ENCODE peak calls at places on chromosomes 2 and 18, in ten cellular contexts. C is transverse colon, E is cardiac muscle cell, H is lower lobe of right lung, X is brain microvascular endothelial cell, B is IMR-90, V is A673, I is ovary, Q is esophagus squamous epithelium, L is heart left ventricle. M is an unnamed sample.

GRCh38 chr18:49510393-49511115 is 23.5 kb upstream of the C18orf32 start:
- DNase-seq in C (peak; percentile 45), L (peak; percentile 31), X (peak; percentile 43), E (peak; percentile 70), H (no peak), B (peak; percentile 40), I (peak; percentile 13), Q (no peak), V (peak; percentile 74), M (no peak)

GRCh38 chr2:191105082-191105481 is 45.7 kb downstream of the STAT4 start:
- DNase-seq in V (no peak), C (no peak), I (no peak), H (no peak), E (peak; percentile 15), B (peak; percentile 33), L (no peak), Q (no peak), X (peak; percentile 38), M (no peak)

GRCh38 chr18:487371-487770 is 13.1 kb downstream of the COLEC12 start:
- DNase-seq in I (no peak), C (no peak), H (no peak), Q (no peak), V (no peak), X (no peak), B (peak; percentile 46), E (peak; percentile 64), L (no peak), M (no peak)

GRCh38 chr2:147996828-147997227 is 23.7 kb downstream of the ORC4 start:
- DNase-seq in B (no peak), E (no peak), X (no peak), H (no peak), L (no peak), Q (no peak), V (no peak), C (no peak), I (no peak), M (no peak)

GRCh38 chr18:9943311-9943710 is 29.5 kb downstream of the VAPA start:
- DNase-seq in V (no peak), X (no peak), I (no peak), E (no peak), H (no peak), B (no peak), C (no peak), Q (no peak), L (no peak), M (no peak)

GRCh38 chr2:127193164-127193947 is 26.7 kb downstream of the CYP27C1 start:
- DNase-seq in I (no peak), B (peak; percentile 25), C (no peak), L (no peak), Q (no peak), X (no peak), H (no peak), E (peak; percentile 21), V (no peak), M (no peak)

GRCh38 chr2:189585357-189585756 is 4.8 kb upstream of the SLC40A1 start:
- DNase-seq in H (no peak), B (no peak), X (no peak), I (no peak), V (no peak), C (no peak), L (no peak), E (no peak), Q (no peak), M (no peak)

GRCh38 chr18:62894681-62895390 is 179.5 kb downstream of the PHLPP1 start:
- DNase-seq in B (peak; percentile 26), C (no peak), E (no peak), V (no peak), L (no peak), I (no peak), X (no peak), H (no peak), Q (no peak), M (no peak)

GRCh38 chr18:51339866-51340265 is 142.4 kb upstream of the MEX3C start:
- DNase-seq in X (peak; percentile 52), C (no peak), Q (no peak), B (no peak), L (no peak), E (peak; percentile 58), V (no peak), H (no peak), I (no peak), M (no peak)

GRCh38 chr2:216696321-216696720 is 972 bp upstream of the IGFBP5 start:
- DNase-seq in L (no peak), B (no peak), V (no peak), C (no peak), E (no peak), X (no peak), I (no peak), H (no peak), Q (no peak), M (no peak)

GRCh38 chr2:223930002-223930976 is 14.8 kb downstream of the WDFY1 start:
- DNase-seq in L (peak; percentile 78), I (no peak), E (no peak), H (peak; percentile 62), V (no peak), B (peak; percentile 76), C (peak; percentile 33), Q (no peak), X (peak; percentile 80), M (no peak)

GRCh38 chr2:23427976-23428375 is 43.0 kb downstream of the KLHL29 start:
- DNase-seq in Q (no peak), C (no peak), I (no peak), E (no peak), V (no peak), B (no peak), L (no peak), X (no peak), H (no peak), M (no peak)

GRCh38 chr18:70419526-70419925 is 130.7 kb downstream of the SOCS6 start:
- DNase-seq in V (no peak), I (no peak), B (peak; percentile 77), C (no peak), L (no peak), X (peak; percentile 65), Q (no peak), H (no peak), E (peak; percentile 88), M (no peak)

GRCh38 chr2:236177967-236178909 is 10.1 kb upstream of the GBX2 start:
- DNase-seq in I (peak; percentile 33), L (no peak), X (peak; percentile 49), Q (no peak), C (peak; percentile 58), B (peak; percentile 30), H (no peak), E (peak; percentile 74), V (peak; percentile 87), M (no peak)

GRCh38 chr2:217090024-217090473 is 230.2 kb upstream of the TNP1 start:
- DNase-seq in H (no peak), L (no peak), V (peak; percentile 58), B (peak; percentile 28), C (no peak), E (peak; percentile 51), I (no peak), Q (no peak), X (no peak), M (no peak)

GRCh38 chr2:95359035-95359434 is 43.5 kb upstream of the FAHD2A start:
- DNase-seq in V (peak; percentile 21), H (no peak), E (peak; percentile 66), X (peak; percentile 58), L (no peak), C (no peak), B (peak; percentile 73), I (no peak), Q (no peak), M (no peak)

GRCh38 chr18:22558945-22559385 is 141.2 kb upstream of the CTAGE1 start:
- DNase-seq in I (peak; percentile 74), V (no peak), B (peak; percentile 72), H (peak; percentile 62), L (peak; percentile 79), X (peak; percentile 93), E (peak; percentile 86), C (peak; percentile 47), Q (no peak), M (peak; percentile 49)

GRCh38 chr18:5543036-5543671 is 643 bp downstream of the EPB41L3 start:
- DNase-seq in I (peak; percentile 20), B (no peak), V (no peak), C (no peak), L (no peak), Q (no peak), E (no peak), X (no peak), H (no peak), M (no peak)

GRCh38 chr2:73215254-73215653 is 1.2 kb downstream of the SMYD5 start:
- DNase-seq in B (no peak), C (no peak), E (no peak), L (no peak), X (no peak), Q (no peak), V (no peak), H (no peak), I (no peak), M (no peak)
- H3K4me3 ChIP-seq in B (no peak overlapping the region), C (peak overlapping the region; percentile 95), E (no peak overlapping the region), L (no peak overlapping the region), X (no peak overlapping the region), Q (no peak overlapping the region), V (peak overlapping the region; percentile 84), H (peak overlapping the region; percentile 93), I (no peak overlapping the region), M (no peak overlapping the region)

GRCh38 chr2:109645412-109646184 is 31.4 kb downstream of the SOWAHC start:
- DNase-seq in L (no peak), C (no peak), X (no peak), V (no peak), B (no peak), H (no peak), Q (no peak), E (no peak), I (no peak), M (no peak)
- H3K27ac ChIP-seq in L (no peak overlapping the region), C (peak overlapping the region; percentile 81), X (no peak overlapping the region), V (no peak overlapping the region), B (no peak overlapping the region), H (peak overlapping the region; percentile 59), Q (no peak overlapping the region), E (peak overlapping the region; percentile 59), I (no peak overlapping the region), M (peak overlapping the region; percentile 83)

GRCh38 chr2:86037141-86037794 is 68.4 kb downstream of the POLR1A start:
- DNase-seq in E (peak; percentile 94), L (peak; percentile 82), C (peak; percentile 49), Q (no peak), X (peak; percentile 35), H (peak; percentile 86), I (peak; percentile 85), B (peak; percentile 92), V (no peak), M (peak; percentile 55)
- H3K4me3 ChIP-seq in E (no peak overlapping the region), L (no peak overlapping the region), C (no peak overlapping the region), Q (no peak overlapping the region), X (no peak overlapping the region), H (no peak overlapping the region), I (no peak overlapping the region), B (no peak overlapping the region), V (no peak overlapping the region), M (peak overlapping the region; percentile 3)

GRCh38 chr2:143151111-143151752 is 22.0 kb downstream of the ARHGAP15 start:
- DNase-seq in B (no peak), I (no peak), Q (no peak), E (no peak), C (no peak), L (no peak), H (no peak), V (no peak), X (no peak), M (no peak)
- H3K27ac ChIP-seq in B (no peak overlapping the region), I (no peak overlapping the region), Q (no peak overlapping the region), E (no peak overlapping the region), C (no peak overlapping the region), L (no peak overlapping the region), H (no peak overlapping the region), V (no peak overlapping the region), X (no peak overlapping the region), M (no peak overlapping the region)